ENCODE peak calls at places on chromosomes 1 and 21, in five cellular contexts. B is Caco-2, G is left ventricle myocardium inferior, D is esophagus squamous epithelium, A is HCT116. L is an unnamed sample.

GRCh38 chr1:30111431-30111830 is 612.0 kb downstream of the MATN1 start:
- DNase-seq in A (peak), G (peak), B (peak), D (no peak), L (no peak)

GRCh38 chr1:81998165-81998564 is 197.4 kb downstream of the ADGRL2 start:
- DNase-seq in B (no peak), A (no peak), D (no peak), G (peak), L (no peak)

GRCh38 chr1:89126602-89127001 is 688 bp upstream of the GBP2 start:
- DNase-seq in A (no peak), B (no peak), G (no peak), D (no peak), L (no peak)

GRCh38 chr1:86184401-86184800 is 27.8 kb upstream of the COL24A1 start:
- DNase-seq in A (no peak), G (no peak), B (no peak), D (no peak), L (no peak)

GRCh38 chr1:183103141-183103540 is 79.9 kb downstream of the LAMC1 start:
- DNase-seq in B (no peak), D (no peak), G (no peak), A (no peak), L (no peak)

GRCh38 chr1:186286615-186287317 is 88.3 kb downstream of the TPR start:
- DNase-seq in D (no peak), A (no peak), G (no peak), B (no peak), L (no peak)

GRCh38 chr1:151311589-151312331 is 15.5 kb downstream of the PI4KB start:
- DNase-seq in D (peak), A (peak), G (peak), B (peak), L (no peak)

GRCh38 chr1:84853743-84854721 is 39.0 kb downstream of the LPAR3 start:
- DNase-seq in A (peak), G (no peak), D (no peak), B (no peak), L (no peak)

GRCh38 chr21:40466893-40467483 is 380.0 kb downstream of the DSCAM start:
- DNase-seq in G (no peak), A (no peak), B (no peak), D (no peak), L (peak)

GRCh38 chr1:25945756-25946155 is 39.5 kb upstream of the STMN1 start:
- DNase-seq in A (no peak), B (no peak), D (no peak), G (no peak), L (no peak)

GRCh38 chr1:1171551-1172340 is 1.9 kb upstream of the TTLL10 start:
- DNase-seq in A (no peak), G (no peak), D (no peak), B (peak), L (no peak)

GRCh38 chr1:20731057-20731991 is 1.2 kb downstream of the SH2D5 start:
- DNase-seq in G (no peak), D (no peak), B (no peak), A (no peak), L (no peak)
- H3K4me3 ChIP-seq in G (peak), D (peak), B (peak), A (peak), L (peak)

GRCh38 chr1:201882665-201883132 is 6.0 kb upstream of the SHISA4 start:
- DNase-seq in G (no peak), A (peak), D (no peak), B (peak), L (no peak)
- TF ChIP-seq CTCF in G (no peak), A (peak), D (peak), B (no peak), L (no peak)

DNA sequence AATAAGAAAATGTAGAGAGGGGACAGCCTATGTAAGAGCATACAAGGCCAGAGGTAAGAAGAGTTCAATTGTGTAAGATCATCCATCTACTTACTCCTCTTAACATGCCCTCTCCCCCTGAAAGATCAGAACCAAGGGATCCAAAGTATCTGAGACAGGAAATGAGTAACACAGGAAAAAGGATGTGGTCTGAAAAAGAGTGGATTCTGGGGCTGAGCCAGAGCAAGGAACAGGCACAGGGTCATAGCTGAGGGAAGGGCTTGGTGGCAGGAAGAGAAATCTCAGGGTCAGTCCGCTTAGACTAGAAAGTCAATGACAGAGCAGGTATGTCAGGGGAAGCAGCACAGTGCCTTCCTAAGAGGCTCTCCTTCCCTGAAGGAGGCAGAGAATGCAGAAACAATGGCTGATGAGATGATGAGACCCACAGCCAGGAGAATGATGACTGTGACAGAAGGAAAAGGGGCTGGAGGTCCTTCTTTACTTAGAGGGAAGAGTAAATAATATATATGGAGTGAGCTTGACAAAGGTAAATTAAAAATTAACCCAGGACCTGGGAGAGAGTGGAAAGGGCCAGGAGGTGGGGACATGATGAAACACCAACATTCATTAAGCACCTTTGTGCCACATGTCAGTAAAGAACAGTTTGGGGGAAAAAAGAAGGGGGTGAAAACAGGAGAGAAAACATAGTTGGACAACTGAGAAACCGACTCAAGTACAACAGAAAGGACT is 26.2 kb upstream of the A3GALT2 start:
- DNase-seq in B (no peak), D (no peak), G (no peak), A (peak), L (no peak)
- H3K4me3 ChIP-seq in B (peak), D (peak), G (peak), A (peak), L (peak)

GRCh38 chr1:109877320-109877771 is 33.3 kb upstream of the CSF1 start:
- DNase-seq in D (no peak), G (peak), B (peak), A (no peak), L (no peak)
- TF ChIP-seq CTCF in D (peak), G (peak), B (peak), A (no peak), L (no peak)

DNA sequence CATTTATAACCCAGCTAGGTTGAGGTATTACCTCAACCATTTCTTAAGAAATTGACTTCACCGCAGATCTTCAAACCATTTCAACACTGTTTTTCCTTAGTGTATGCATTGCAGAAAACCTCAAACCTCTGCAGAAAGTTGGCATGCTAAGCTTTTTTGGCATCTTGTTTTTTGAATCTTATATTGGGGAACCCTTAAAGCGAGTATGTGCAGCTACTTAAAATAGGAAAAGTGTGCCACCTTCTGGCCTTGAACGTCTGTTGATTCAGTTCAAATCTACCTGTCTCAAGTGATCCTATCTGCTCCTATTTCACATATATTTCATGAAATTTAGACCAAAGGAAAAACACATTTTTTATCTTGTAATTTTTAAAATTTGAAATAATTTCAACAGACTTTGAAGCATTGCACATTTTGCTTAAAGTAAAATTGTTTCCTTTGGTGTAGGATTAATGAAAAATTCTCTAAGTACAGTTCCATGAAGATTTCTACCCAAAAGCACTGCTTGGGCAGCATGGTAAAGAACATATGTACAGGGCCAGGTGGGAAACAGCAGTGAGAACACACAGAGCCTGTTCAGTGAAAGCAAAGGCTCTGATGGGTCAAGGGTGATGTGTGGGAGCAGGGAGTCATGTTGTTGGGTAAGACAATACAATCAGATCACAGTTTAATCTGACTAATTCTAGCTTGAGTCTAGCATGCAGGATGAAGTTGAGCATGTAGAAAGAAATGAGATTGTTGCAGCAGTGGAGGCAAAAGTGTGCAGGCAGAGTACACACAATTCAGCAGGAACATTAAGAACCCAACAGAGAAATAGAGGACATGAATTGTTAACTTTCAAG is 17.2 kb downstream of the HENMT1 start:
- DNase-seq in G (no peak), A (peak), B (no peak), D (no peak), L (peak)
- H3K4me3 ChIP-seq in G (no peak), A (no peak), B (no peak), D (no peak), L (no peak)

DNA sequence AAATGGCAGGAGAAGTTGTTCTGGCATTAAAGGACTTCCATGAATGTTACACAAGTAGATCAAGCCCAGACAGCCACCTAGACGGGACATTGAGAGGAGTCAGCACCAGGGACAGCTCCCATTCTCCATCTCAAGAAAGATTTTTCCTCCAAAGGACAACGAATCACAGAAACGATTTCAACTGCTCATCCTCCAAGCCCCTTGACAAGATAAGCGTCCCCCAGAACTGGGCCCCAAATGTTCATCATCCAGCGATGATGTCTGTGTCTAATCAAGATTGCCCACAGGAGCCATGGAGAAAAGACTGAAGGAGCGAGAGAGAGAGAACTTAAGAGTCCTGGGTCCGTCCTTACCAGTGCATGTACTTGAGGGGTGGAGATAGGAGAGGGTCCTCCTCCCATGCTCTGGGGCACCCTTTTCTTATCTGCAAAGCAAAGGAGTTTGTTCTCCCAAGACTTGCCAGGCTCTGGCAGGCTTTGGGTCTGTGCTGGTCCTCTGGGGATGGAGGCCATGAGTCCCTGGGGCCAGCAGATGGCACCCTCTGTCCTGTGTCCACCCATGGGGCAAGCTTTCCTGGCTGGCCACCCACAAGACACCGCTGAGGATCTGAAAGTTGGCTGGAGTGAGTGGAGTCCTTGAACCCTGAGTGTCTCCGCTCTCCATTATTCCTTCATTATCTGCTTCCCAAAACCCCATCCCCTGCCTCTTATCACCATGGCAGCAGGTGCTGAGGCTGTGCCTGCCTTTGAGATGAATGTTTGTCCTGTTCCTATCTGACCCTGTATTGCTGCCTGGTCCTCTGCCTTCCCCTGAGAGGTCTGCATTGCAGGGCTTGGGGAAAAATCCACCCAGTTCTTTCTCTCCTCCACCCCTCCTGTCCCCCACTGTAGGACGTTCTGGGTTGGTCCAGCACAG is 164.6 kb downstream of the ACTL8 start:
- DNase-seq in B (peak), D (no peak), A (peak), G (no peak), L (no peak)
- TF ChIP-seq CTCF in B (peak), D (peak), A (peak), G (no peak), L (peak)

GRCh38 chr1:161226320-161226711 is 456 bp downstream of the TOMM40L start:
- DNase-seq in B (no peak), D (no peak), A (no peak), G (no peak), L (no peak)

GRCh38 chr1:161225534-161226319 is at the start of gene TOMM40L:
- DNase-seq in D (peak), B (peak), G (peak), A (peak), L (peak)

GRCh38 chr1:161228032-161228431 is 2.2 kb downstream of the TOMM40L start:
- DNase-seq in A (no peak), G (no peak), D (no peak), B (no peak), L (no peak)

GRCh38 chr1:161226759-161227158 is 899 bp downstream of the TOMM40L start:
- DNase-seq in B (no peak), G (no peak), A (no peak), D (no peak), L (no peak)

GRCh38 chr1:161227196-161227871 is 1.5 kb downstream of the TOMM40L start:
- DNase-seq in D (no peak), A (peak), B (peak), G (peak), L (peak)
- H3K4me3 ChIP-seq in D (peak), A (peak), B (peak), G (peak), L (peak)